ENCODE peak calls at places on chromosomes 12 and 14, in seven cellular contexts. Q is stomach; S is Jurkat, Clone E6-1; K is fibroblast of mammary gland; N is AG04450; T is coronary artery; D is LNCaP clone FGC. W is an unnamed sample.

GRCh38 chr14:50063876-50064420 is 52.4 kb downstream of the VCPKMT start:
- DNase-seq in T (no peak), S (no peak), K (no peak), N (no peak), D (no peak), Q (no peak), W (no peak)

GRCh38 chr14:59632381-59632780 is 55.8 kb upstream of the CCDC175 start:
- DNase-seq in D (peak; percentile 82), T (no peak), N (no peak), K (peak; percentile 35), S (peak; percentile 7), Q (peak; percentile 34), W (peak; percentile 8)

GRCh38 chr14:102557434-102558226 is 34.8 kb upstream of the RCOR1 start:
- DNase-seq in K (no peak), Q (no peak), N (no peak), D (no peak), T (no peak), S (no peak), W (no peak)

GRCh38 chr12:117878598-117878997 is 90.2 kb downstream of the KSR2 start:
- DNase-seq in T (no peak), K (no peak), S (no peak), D (no peak), Q (no peak), N (no peak), W (no peak)

GRCh38 chr14:106185837-106186233 is 659.5 kb downstream of the TMEM121 start:
- DNase-seq in T (no peak), S (no peak), K (no peak), D (no peak), Q (peak; percentile 45), N (no peak), W (peak; percentile 92)

GRCh38 chr12:53068811-53069585 is 10.2 kb downstream of the SPRYD3 start:
- DNase-seq in K (no peak), T (no peak), Q (no peak), N (no peak), S (no peak), D (no peak), W (no peak)

GRCh38 chr12:111706145-111706544 is 20.3 kb downstream of the ACAD10 start:
- DNase-seq in N (no peak), S (no peak), T (no peak), D (no peak), Q (no peak), K (no peak), W (no peak)

GRCh38 chr14:54314365-54315134 is 82.3 kb upstream of the CDKN3 start:
- DNase-seq in T (no peak), D (no peak), Q (no peak), K (no peak), S (no peak), N (no peak), W (no peak)

GRCh38 chr12:106736051-106736957 is 38.2 kb upstream of the RIC8B start:
- DNase-seq in T (no peak), K (no peak), N (no peak), D (no peak), S (no peak), Q (no peak), W (no peak)

GRCh38 chr14:20198991-20199390 is 8.3 kb downstream of the OR11G2 start:
- DNase-seq in D (no peak), Q (no peak), S (no peak), K (no peak), T (no peak), N (no peak), W (no peak)

GRCh38 chr12:3928538-3929220 is 55.5 kb upstream of the PARP11 start:
- DNase-seq in T (no peak), S (no peak), K (no peak), D (no peak), Q (no peak), N (no peak), W (peak; percentile 24)

GRCh38 chr12:95118138-95118787 is 44.8 kb upstream of the NR2C1 start:
- DNase-seq in S (no peak), Q (no peak), D (no peak), N (peak; percentile 61), K (peak; percentile 87), T (no peak), W (no peak)

GRCh38 chr14:57008534-57008933 is 198.3 kb upstream of the OTX2 start:
- DNase-seq in N (no peak), T (no peak), Q (no peak), S (no peak), D (no peak), K (no peak), W (no peak)

GRCh38 chr14:88799522-88799921 is 6.8 kb upstream of the EML5 start:
- DNase-seq in D (no peak), T (no peak), N (no peak), K (no peak), Q (no peak), S (no peak), W (no peak)

GRCh38 chr12:112676526-112676925 is 115.0 kb upstream of the RPH3A start:
- DNase-seq in N (no peak), S (no peak), Q (no peak), T (no peak), D (no peak), K (no peak), W (no peak)

GRCh38 chr12:28550757-28551381 is 360.6 kb downstream of the CCDC91 start:
- DNase-seq in T (no peak), Q (no peak), N (peak; percentile 30), K (peak; percentile 94), S (no peak), D (no peak), W (no peak)

GRCh38 chr12:6276936-6277615 is 33.4 kb upstream of the PLEKHG6 start:
- DNase-seq in Q (no peak), N (no peak), T (no peak), D (peak; percentile 62), K (no peak), S (no peak), W (no peak)

GRCh38 chr14:52051861-52052260 is 17.0 kb downstream of the NID2 start:
- DNase-seq in K (peak; percentile 89), T (no peak), D (no peak), N (no peak), S (no peak), Q (no peak), W (no peak)

GRCh38 chr14:87233806-87234384 is 759.1 kb downstream of the GALC start:
- DNase-seq in Q (no peak), S (no peak), K (no peak), D (no peak), T (no peak), N (no peak), W (no peak)
- H3K4me3 ChIP-seq in Q (no peak overlapping the region), S (no peak overlapping the region), K (no peak overlapping the region), D (no peak overlapping the region), T (no peak overlapping the region), N (no peak overlapping the region), W (no peak overlapping the region)

GRCh38 chr12:131101703-131102492 is 148.2 kb downstream of the ADGRD1 start:
- DNase-seq in D (no peak), N (no peak), Q (no peak), S (no peak), T (no peak), K (no peak), W (no peak)
- H3K4me3 ChIP-seq in D (no peak overlapping the region), N (no peak overlapping the region), Q (no peak overlapping the region), S (no peak overlapping the region), T (no peak overlapping the region), K (no peak overlapping the region), W (no peak overlapping the region)

DNA sequence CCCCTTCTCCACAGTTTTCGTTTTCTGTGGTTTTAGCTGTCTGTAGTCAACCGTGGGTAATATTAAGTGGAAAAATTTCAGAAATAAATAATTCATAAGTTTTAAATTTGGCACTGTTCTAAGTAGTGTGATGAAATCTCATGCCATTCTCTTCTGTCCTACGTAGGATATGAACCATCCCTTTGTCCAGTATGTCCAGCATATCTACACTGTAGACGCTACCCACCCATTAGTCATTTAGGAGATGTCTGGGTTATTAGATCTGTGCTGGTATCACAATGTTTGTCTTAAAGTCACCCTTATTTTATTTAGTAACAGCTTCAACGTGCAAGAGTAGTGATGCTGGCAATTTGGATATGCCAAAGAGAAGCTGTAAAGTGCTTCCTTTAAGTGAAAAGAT is 44.7 kb downstream of the ATF7IP start:
- DNase-seq in T (no peak), Q (no peak), N (no peak), S (no peak), K (no peak), D (no peak), W (no peak)
- H3K4me3 ChIP-seq in T (no peak overlapping the region), Q (no peak overlapping the region), N (no peak overlapping the region), S (no peak overlapping the region), K (no peak overlapping the region), D (no peak overlapping the region), W (no peak overlapping the region)

DNA sequence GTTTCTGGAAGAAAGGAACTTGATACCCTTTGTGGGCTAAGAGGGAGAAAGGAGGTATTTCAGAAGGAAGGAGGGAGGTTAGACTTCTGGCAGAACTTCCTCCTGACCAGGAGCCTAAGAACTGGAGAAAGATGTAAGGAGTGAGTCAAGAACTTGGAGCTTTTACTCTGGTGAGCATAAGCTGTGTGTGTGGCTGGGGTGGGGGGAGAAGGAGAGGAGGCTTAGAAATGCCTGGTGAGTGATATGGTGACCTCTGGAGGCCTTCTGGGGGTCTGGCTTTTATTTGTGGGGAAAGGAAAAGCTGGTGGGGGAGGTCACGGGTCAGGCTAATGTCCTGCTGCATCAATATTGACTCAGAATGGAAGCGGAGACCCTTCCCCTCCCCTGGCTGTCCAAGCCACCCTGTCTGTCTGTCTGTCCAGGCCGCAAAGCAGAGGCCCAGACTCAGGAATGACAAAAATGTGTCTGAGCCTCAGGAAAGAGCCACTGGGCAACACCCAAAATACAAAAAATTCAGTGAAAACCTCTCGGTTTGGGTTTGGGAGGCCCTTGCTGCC is 4.8 kb downstream of the LRP1 start:
- DNase-seq in T (no peak), N (no peak), D (no peak), S (no peak), Q (no peak), K (peak; percentile 85), W (no peak)
- H3K4me3 ChIP-seq in T (peak overlapping the region; percentile 81), N (peak overlapping the region; percentile 84), D (no peak overlapping the region), S (no peak overlapping the region), Q (peak overlapping the region; percentile 19), K (peak overlapping the region; percentile 59), W (no peak overlapping the region)

GRCh38 chr12:12868836-12869235 is 22.5 kb upstream of the GPRC5A start:
- DNase-seq in Q (no peak), N (no peak), D (no peak), T (no peak), K (no peak), S (no peak), W (no peak)
- H3K4me3 ChIP-seq in Q (no peak overlapping the region), N (no peak overlapping the region), D (no peak overlapping the region), T (no peak overlapping the region), K (no peak overlapping the region), S (no peak overlapping the region), W (no peak overlapping the region)

W was measured in DND-41.